ENCODE peak calls at places on chromosomes 3 and 15, in eight cellular contexts. W is NCI-H2081; V is Daoy; P is occipital lobe; B is NCI-H1694 treated with DMSO at 0.1 percent for 48 hours; C is effector memory CD8-positive, alpha-beta T cell; O is stimulated activated CD4-positive, alpha-beta T cell treated with anti-CD3 and anti-CD28 coated beads, Interleukin-4, amount 100 ng/mL, for 48 hours; S is immature natural killer cell. X is an unnamed sample.

GRCh38 chr3:130963878-130964277 is 62.7 kb downstream of the ASTE1 start:
- DNase-seq in S (no peak), V (peak; percentile 88), O (no peak), W (no peak), B (no peak), P (no peak), C (no peak), X (no peak)

GRCh38 chr3:155876537-155876936 is 6.1 kb downstream of the GMPS start:
- DNase-seq in W (no peak), O (no peak), P (no peak), S (no peak), C (no peak), B (no peak), V (no peak), X (no peak)

GRCh38 chr15:88234711-88235110 is 21.8 kb downstream of the NTRK3 start:
- DNase-seq in P (no peak), O (no peak), W (no peak), V (no peak), S (no peak), C (no peak), B (no peak), X (no peak)

GRCh38 chr3:126999383-126999782 is 16.5 kb downstream of the PLXNA1 start:
- DNase-seq in W (no peak), O (no peak), S (no peak), V (no peak), B (no peak), C (no peak), P (peak; percentile 38), X (no peak)

GRCh38 chr3:127455541-127456450 is 134.7 kb downstream of the TPRA1 start:
- DNase-seq in W (peak; percentile 85), C (peak; percentile 23), B (peak; percentile 65), P (peak; percentile 54), V (peak; percentile 86), S (no peak), O (peak; percentile 64), X (no peak)

GRCh38 chr3:194672876-194673275 is 885 bp upstream of the LSG1 start:
- DNase-seq in V (no peak), W (no peak), S (no peak), O (no peak), P (no peak), B (no peak), C (no peak), X (no peak)

GRCh38 chr3:13856006-13856405 is 23.9 kb downstream of the WNT7A start:
- DNase-seq in W (no peak), O (no peak), C (no peak), P (no peak), B (no peak), V (no peak), S (no peak), X (no peak)

GRCh38 chr15:58154769-58155168 is 16.6 kb downstream of the AQP9 start:
- DNase-seq in V (no peak), B (no peak), C (no peak), S (no peak), W (no peak), O (no peak), P (no peak), X (no peak)

GRCh38 chr15:100627789-100628395 is 25.5 kb downstream of the ASB7 start:
- DNase-seq in B (peak; percentile 59), V (peak; percentile 62), O (peak; percentile 33), S (peak; percentile 51), P (peak; percentile 20), W (peak; percentile 67), C (peak; percentile 61), X (peak; percentile 37)

X was measured in central memory CD8-positive, alpha-beta T cell.